ENCODE peak calls at places on chromosomes 13 and 19, in five cellular contexts. L, S, V, Y and E are unnamed samples.

GRCh38 chr19:17282488-17283256 is 971 bp downstream of the ANKLE1 start:
- DNase-seq in S (peak), V (peak), L (peak), Y (peak), E (no peak)

GRCh38 chr19:48501446-48501960 is 10.1 kb downstream of the LMTK3 start:
- DNase-seq in V (peak), S (peak), Y (peak), L (peak), E (no peak)

GRCh38 chr19:38139122-38139521 is 84.9 kb downstream of the DPF1 start:
- DNase-seq in V (no peak), Y (no peak), S (no peak), L (no peak), E (no peak)

GRCh38 chr19:31386806-31387205 is 37.6 kb upstream of the TSHZ3 start:
- DNase-seq in Y (no peak), S (no peak), V (no peak), L (no peak), E (no peak)

GRCh38 chr19:56142087-56142787 is 1.1 kb downstream of the ZNF444 start:
- DNase-seq in Y (no peak), S (no peak), L (no peak), V (peak), E (no peak)

GRCh38 chr13:50081106-50081898 is 66.1 kb downstream of the KCNRG start:
- DNase-seq in S (peak), V (no peak), L (peak), Y (peak), E (no peak)

GRCh38 chr13:38590796-38591507 is 95.9 kb upstream of the FREM2 start:
- DNase-seq in S (no peak), L (no peak), V (no peak), Y (no peak), E (no peak)

GRCh38 chr13:31747271-31747670 is 7.9 kb downstream of the RXFP2 start:
- DNase-seq in V (no peak), S (no peak), L (no peak), Y (no peak), E (no peak)

GRCh38 chr13:33671560-33671959 is 146.4 kb upstream of the RFC3 start:
- DNase-seq in V (no peak), S (no peak), L (no peak), Y (no peak), E (no peak)

GRCh38 chr19:4007836-4008539 is 452 bp downstream of the PIAS4 start:
- DNase-seq in L (peak), Y (peak), V (no peak), S (peak), E (no peak)

GRCh38 chr19:6012416-6013170 is 34.7 kb upstream of the RANBP3 start:
- DNase-seq in S (no peak), V (no peak), L (no peak), Y (no peak), E (no peak)

GRCh38 chr13:45925151-45925550 is 73.6 kb upstream of the SIAH3 start:
- DNase-seq in V (peak), Y (peak), S (no peak), L (peak), E (no peak)

GRCh38 chr19:38786572-38787265 is 2.3 kb upstream of the LGALS7B start:
- DNase-seq in V (no peak), Y (no peak), L (no peak), S (no peak), E (no peak)

GRCh38 chr19:55041627-55042343 is 3.7 kb upstream of the GP6 start:
- DNase-seq in Y (no peak), V (no peak), S (no peak), L (no peak), E (no peak)

GRCh38 chr19:56152644-56153043 is 11.6 kb downstream of the ZNF444 start:
- DNase-seq in Y (no peak), S (no peak), L (no peak), V (no peak), E (no peak)

GRCh38 chr13:60220072-60220471 is 56.3 kb upstream of the DIAPH3 start:
- DNase-seq in S (no peak), Y (no peak), L (no peak), V (no peak), E (no peak)

GRCh38 chr19:43950834-43951626 is at the start of gene ZNF221:
- DNase-seq in V (peak), Y (peak), L (peak), S (peak), E (peak)

GRCh38 chr13:44955421-44955820 is 33.9 kb downstream of the NUFIP1 start:
- DNase-seq in Y (no peak), S (no peak), V (peak), L (no peak), E (no peak)

GRCh38 chr13:29750178-29750530 is 100.3 kb downstream of the UBL3 start:
- DNase-seq in S (no peak), V (no peak), L (no peak), Y (no peak), E (no peak)

DNA sequence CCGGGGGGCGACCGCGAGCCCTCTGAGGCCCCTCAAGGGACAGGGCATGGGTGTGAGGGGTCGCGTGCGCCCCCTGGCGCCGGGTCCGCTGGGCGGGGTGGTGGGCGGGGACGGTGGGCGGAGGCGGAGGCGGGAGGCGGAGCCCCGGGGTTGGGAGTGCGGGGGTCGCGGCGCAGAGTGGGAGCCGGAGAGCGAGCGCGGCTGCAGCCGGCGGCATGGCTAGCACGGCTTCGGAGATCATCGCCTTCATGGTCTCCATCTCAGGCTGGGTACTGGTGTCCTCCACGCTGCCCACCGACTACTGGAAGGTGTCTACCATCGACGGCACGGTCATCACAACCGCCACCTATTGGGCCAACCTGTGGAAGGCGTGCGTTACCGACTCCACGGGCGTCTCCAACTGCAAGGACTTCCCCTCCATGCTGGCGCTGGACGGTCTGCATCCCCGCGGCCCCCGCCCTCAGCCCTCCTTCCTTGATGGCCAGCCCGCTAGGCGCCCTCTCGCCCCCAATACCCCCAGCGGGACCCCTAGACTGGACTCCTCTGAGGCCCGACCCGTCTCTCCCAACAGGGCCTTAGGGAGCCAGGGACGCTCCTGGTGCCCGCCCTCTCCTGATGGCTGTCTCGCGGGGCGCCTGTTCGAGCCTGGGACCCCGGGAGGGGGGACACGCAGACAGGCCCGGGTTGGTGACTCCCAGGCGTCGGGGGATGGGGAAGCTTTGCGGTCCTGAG is at the start of gene CLDN10:
- DNase-seq in V (no peak), Y (peak), S (peak), L (no peak), E (no peak)
- TF ChIP-seq EZH2 in V (no peak), Y (no peak), S (no peak), L (no peak), E (no peak)

DNA sequence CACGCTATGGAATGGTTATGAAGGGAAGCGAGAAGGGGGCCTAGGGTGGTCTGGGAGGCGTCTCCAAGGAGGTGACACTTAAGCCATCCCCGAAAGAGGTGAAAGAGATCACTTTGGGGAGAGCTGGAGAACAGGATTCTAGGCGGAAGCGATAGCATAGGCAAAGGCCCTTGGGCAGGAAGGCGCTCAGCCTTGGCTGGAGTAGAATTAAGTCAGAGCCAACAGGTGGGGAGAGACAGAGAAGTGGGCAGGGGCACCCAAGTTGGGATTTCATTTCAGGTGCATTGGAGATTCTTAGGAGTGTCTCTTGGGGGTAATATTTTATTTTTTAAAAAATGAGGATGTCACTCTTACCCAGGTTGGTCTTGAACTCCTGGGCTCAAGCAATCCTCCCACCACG is 9.6 kb downstream of the SNRPD2 start:
- DNase-seq in V (no peak), Y (no peak), L (no peak), S (no peak), E (no peak)
- H3K4me3 ChIP-seq in V (peak), Y (peak), L (no peak), S (no peak), E (peak)

DNA sequence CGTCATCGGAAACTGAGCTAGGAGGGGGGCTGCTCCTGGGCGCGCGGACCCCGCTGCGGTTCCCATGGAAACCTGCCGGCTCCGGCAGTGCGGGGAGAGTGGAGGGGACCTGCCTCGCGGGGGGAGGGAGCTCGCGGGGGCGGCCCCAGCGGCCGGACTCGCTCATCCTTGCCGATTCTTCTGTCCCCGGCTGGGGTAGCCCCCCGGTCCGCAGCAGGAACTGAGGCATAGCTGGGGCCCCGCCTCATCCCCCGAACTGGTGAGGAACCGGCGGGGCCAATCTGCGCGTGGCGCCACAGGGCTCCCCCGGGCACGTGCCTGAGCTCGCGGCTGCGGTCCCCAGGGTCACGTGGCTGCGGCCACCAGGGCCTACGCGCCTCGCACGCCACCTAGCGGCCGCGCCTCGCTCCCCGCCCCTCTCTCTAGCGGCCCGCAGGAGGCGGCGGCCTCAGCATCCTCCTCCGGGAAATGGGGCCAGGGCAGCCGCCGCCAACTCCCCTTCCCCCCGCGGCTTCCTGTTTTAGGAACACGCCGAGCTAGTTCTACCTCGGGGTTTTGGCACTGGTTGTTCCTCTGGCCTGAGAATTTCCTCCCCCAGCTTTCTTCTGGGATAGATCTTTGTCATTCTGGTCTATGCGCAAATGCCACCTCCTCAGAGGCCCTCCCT is 1.7 kb upstream of the ELAVL3 start:
- DNase-seq in V (peak), S (peak), L (peak), Y (peak), E (no peak)
- TF ChIP-seq EZH2 in V (no peak), S (no peak), L (no peak), Y (no peak), E (no peak)

DNA sequence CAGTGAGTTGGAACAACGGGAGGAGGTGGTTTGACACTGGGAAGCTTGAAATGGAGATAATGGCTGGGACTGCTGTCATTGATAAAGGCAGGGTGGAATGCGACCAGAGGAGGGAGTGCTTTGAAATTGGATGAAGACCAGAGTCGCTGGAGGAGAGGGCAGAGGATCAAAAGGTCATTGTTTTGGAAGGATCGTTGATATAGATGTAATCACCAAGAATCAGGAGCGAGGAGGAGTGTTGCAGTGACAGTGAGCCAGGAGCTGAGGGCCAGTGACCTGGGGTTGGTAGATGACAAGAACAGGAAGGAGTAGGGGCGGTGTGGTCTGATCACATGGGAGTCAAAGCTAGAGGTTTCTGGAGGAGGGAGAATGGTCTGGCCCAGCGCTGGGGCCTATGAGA is 25.3 kb downstream of the TM9SF2 start:
- DNase-seq in V (no peak), S (no peak), L (no peak), Y (no peak), E (no peak)
- H3K4me3 ChIP-seq in V (no peak), S (no peak), L (no peak), Y (no peak), E (no peak)

DNA sequence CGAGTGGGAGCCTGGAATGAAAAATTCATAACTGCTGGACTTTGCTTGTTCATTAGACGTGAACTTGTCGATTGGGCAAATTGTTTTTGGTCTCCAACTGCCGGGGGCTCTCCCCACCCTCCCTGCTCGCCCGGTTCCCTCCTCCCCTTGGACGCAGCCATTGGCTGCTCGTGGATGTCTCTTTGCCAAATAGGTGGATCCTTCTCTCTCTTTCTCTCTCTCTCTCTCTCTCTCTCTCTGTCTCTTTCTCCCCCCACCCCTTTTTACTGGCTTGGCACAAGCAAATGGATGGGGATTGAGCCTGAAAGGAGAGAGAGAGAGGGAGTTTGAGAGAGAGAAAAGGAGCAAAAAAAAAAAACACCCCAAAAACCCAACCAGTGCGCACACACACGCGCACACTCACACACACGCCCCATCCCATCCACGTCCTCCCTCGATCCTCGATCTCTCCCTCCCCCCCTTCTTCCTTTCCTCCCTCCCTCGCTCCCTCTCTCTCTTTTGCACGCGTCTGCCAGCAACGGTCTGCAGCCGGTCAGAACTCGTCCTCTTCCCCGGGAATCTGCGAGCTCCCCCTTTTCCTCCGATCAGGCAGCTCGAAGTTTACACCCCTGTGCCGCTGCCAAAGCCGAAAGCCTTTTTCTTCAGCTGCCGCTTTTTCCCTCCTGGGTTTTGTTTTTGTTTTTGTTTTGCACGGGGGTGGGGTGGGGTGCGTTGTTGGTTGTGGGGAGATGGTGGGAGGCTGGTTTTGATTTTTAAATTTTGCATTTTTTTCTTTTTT is 27.8 kb downstream of the NFIX start:
- DNase-seq in S (no peak), V (peak), Y (peak), L (peak), E (peak)
- TF ChIP-seq EZH2 in S (peak), V (no peak), Y (peak), L (no peak), E (no peak)

DNA sequence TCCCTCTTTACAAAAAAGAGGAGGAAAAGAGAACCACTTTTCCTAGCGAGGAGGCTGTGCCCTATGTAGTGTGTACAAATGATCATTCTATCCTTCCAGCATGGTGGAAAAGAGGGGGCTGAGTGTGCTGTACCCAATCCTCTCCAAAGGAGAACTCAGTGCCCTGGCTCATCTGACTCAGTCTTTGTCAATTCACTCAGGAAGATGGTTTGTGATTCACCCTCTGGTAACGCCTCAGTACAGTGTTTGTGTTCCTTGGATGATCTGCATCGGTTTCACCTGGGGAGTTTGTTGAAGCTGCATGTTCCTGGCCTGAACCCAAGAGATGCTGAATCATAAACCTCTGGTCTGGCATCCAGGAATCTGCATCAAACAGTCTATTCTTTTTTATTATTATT is 18.3 kb upstream of the ENOX1 start:
- DNase-seq in Y (peak), L (peak), V (peak), S (no peak), E (no peak)
- H3K4me3 ChIP-seq in Y (no peak), L (no peak), V (peak), S (no peak), E (no peak)

DNA sequence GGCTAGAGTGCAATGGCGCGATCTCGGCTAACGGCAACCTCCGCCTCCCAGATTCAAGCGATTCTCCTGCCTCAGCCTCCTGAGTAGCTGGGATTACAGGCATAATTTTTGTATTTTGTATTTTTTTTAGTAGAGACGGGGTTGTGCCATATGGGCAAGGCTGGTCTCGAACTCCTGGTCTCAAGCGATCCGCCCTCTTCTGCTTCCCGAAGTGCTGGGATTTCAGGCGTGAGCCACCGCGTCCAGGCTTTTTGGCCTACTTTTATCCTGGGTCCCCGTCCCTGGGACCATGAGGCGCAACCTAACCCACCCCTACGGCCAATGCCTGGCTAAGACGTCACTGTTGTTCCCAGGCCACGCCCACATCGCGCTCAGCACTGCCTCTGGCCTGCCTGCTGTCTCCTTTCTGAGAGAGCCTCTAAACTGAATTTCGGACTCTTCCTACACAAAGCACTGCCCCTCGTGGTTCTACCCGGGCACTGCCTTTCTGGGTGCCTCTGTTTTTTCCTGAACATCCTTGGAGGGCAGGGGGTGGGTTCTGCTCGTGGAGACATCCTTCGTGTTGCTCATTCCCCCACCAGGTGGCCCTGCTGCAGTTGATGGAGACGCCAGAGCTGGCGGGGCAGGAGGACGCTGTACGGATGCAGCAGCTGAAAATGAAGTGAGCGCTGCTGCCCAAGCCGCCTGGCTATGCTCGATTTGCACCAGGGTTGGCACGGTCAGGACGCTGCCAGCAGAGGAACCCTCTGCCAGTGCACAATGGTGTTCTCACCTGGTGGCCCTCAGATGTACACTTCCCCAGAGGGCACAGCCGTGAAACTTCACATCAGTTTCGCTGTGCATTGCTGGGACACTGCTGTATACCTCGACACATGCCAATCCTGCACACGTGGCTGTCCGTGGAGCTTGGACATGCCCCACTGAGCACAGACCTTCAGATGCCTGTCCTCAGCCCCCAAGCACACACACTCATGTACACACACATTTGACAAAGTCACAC is 2.0 kb downstream of the REX1BD start:
- DNase-seq in V (no peak), Y (peak), S (peak), L (peak), E (no peak)
- TF ChIP-seq EZH2 in V (no peak), Y (no peak), S (no peak), L (no peak), E (no peak)

GRCh38 chr13:26219726-26220125 is 2.4 kb downstream of the RNF6 start:
- DNase-seq in S (no peak), V (peak), L (no peak), Y (no peak), E (no peak)

GRCh38 chr13:26222523-26223046 is 471 bp upstream of the RNF6 start:
- DNase-seq in L (no peak), V (no peak), Y (no peak), S (no peak), E (peak)

GRCh38 chr13:26221721-26222522 is at the start of gene RNF6:
- DNase-seq in L (peak), V (peak), S (peak), Y (peak), E (peak)

GRCh38 chr13:26221399-26221720 is 754 bp downstream of the RNF6 start:
- DNase-seq in S (no peak), Y (no peak), L (no peak), V (no peak), E (no peak)

DNA sequence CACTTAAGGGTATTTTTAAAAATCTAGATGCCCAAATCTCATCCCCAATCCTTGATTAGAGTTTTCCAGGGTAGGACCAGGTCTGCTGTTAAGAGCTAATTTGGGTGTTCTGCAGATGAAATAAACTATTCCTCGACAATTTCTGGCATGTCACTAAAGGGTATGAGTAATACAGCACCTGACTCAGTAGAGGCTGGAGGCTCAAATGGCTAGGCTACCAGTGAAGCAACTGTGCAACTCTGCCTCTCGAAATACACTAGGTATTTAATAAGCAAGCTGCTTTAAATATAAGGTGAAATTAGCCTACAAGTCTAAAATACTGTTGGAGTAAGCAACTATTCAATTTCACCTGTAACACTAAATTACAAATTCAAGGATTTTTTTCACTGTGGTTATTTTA is 1.5 kb downstream of the RNF6 start:
- DNase-seq in Y (no peak), L (no peak), V (peak), S (no peak), E (no peak)
- H3K4me3 ChIP-seq in Y (peak), L (peak), V (peak), S (no peak), E (peak)